ENCODE peak calls at places on chromosome 18, in four cellular contexts. One of them, this sample, is unnamed.

GRCh38 chr18:9106800-9107574 is 4.5 kb downstream of the NDUFV2 start:
- DNase-seq in ovary: no peak
- DNase-seq in ascending aorta: no peak
- DNase-seq in right lobe of liver: no peak
- DNase-seq in this sample: no peak

GRCh38 chr18:13136056-13136688 is 82.4 kb upstream of the LDLRAD4 start:
- DNase-seq in ovary: no peak
- DNase-seq in right lobe of liver: peak; percentile 35
- DNase-seq in ascending aorta: no peak
- DNase-seq in this sample: no peak

GRCh38 chr18:76565238-76566173 is 70.5 kb upstream of the ZNF516 start:
- DNase-seq in right lobe of liver: peak; percentile 55
- DNase-seq in ascending aorta: peak; percentile 87
- DNase-seq in ovary: peak; percentile 80
- DNase-seq in this sample: peak; percentile 67

GRCh38 chr18:61957801-61958516 is 65.2 kb upstream of the RNF152 start:
- DNase-seq in ascending aorta: no peak
- DNase-seq in right lobe of liver: no peak
- DNase-seq in ovary: no peak
- DNase-seq in this sample: no peak

GRCh38 chr18:48202899-48203260 is 206.3 kb downstream of the ZBTB7C start:
- DNase-seq in ascending aorta: no peak
- DNase-seq in right lobe of liver: no peak
- DNase-seq in ovary: no peak
- DNase-seq in this sample: no peak

GRCh38 chr18:51654441-51655326 is 457.2 kb upstream of the MEX3C start:
- DNase-seq in right lobe of liver: no peak
- DNase-seq in ascending aorta: no peak
- DNase-seq in ovary: no peak
- DNase-seq in this sample: no peak

GRCh38 chr18:26406854-26407517 is 141.4 kb downstream of the KCTD1 start:
- DNase-seq in ascending aorta: no peak
- DNase-seq in right lobe of liver: no peak
- DNase-seq in ovary: no peak
- DNase-seq in this sample: no peak

GRCh38 chr18:47800192-47800591 is 130.3 kb downstream of the SMAD2 start:
- DNase-seq in ovary: no peak
- DNase-seq in ascending aorta: no peak
- DNase-seq in right lobe of liver: no peak
- DNase-seq in this sample: no peak

GRCh38 chr18:47930086-47930843 is at the start of gene SMAD2:
- DNase-seq in ascending aorta: peak; percentile 89
- DNase-seq in ovary: peak; percentile 84
- DNase-seq in right lobe of liver: peak; percentile 91
- DNase-seq in this sample: peak; percentile 87

GRCh38 chr18:35732652-35733051 is 151.1 kb downstream of the GALNT1 start:
- DNase-seq in ascending aorta: no peak
- DNase-seq in right lobe of liver: no peak
- DNase-seq in ovary: no peak
- DNase-seq in this sample: no peak

GRCh38 chr18:31156831-31157763 is 5.6 kb downstream of the DSC1 start:
- DNase-seq in ovary: no peak
- DNase-seq in right lobe of liver: no peak
- DNase-seq in ascending aorta: no peak
- DNase-seq in this sample: no peak

GRCh38 chr18:28735731-28736130 is 558.8 kb upstream of the CDH2 start:
- DNase-seq in ascending aorta: no peak
- DNase-seq in right lobe of liver: no peak
- DNase-seq in ovary: no peak
- DNase-seq in this sample: no peak

GRCh38 chr18:13653746-13654455 is 72.5 kb downstream of the FAM210A start:
- DNase-seq in right lobe of liver: no peak
- DNase-seq in ascending aorta: no peak
- DNase-seq in ovary: no peak
- DNase-seq in this sample: no peak

GRCh38 chr18:354003-354402 is 86.2 kb upstream of the THOC1 start:
- DNase-seq in right lobe of liver: no peak
- DNase-seq in ascending aorta: no peak
- DNase-seq in ovary: no peak
- DNase-seq in this sample: no peak

GRCh38 chr18:68467966-68468365 is 246.9 kb downstream of the TMX3 start:
- DNase-seq in right lobe of liver: no peak
- DNase-seq in ovary: no peak
- DNase-seq in ascending aorta: no peak
- DNase-seq in this sample: no peak

GRCh38 chr18:79577451-79578395 is 101.9 kb upstream of the CTDP1 start:
- DNase-seq in right lobe of liver: peak; percentile 23
- DNase-seq in ovary: peak; percentile 75
- DNase-seq in ascending aorta: peak; percentile 61
- DNase-seq in this sample: no peak

GRCh38 chr18:32358075-32358474 is 112.6 kb downstream of the GAREM1 start:
- DNase-seq in ovary: no peak
- DNase-seq in right lobe of liver: no peak
- DNase-seq in ascending aorta: no peak
- DNase-seq in this sample: no peak

GRCh38 chr18:79975043-79975442 is 10.6 kb downstream of the HSBP1L1 start:
- DNase-seq in ascending aorta: no peak
- DNase-seq in ovary: no peak
- DNase-seq in right lobe of liver: no peak
- DNase-seq in this sample: no peak

GRCh38 chr18:35345460-35345921 is 1.3 kb upstream of the ZNF24 start:
- DNase-seq in ovary: no peak
- DNase-seq in right lobe of liver: no peak
- DNase-seq in ascending aorta: no peak
- DNase-seq in this sample: peak; percentile 24

GRCh38 chr18:48295586-48296311 is 113.4 kb downstream of the ZBTB7C start:
- DNase-seq in ovary: no peak
- DNase-seq in ascending aorta: peak; percentile 60
- DNase-seq in right lobe of liver: no peak
- DNase-seq in this sample: no peak

GRCh38 chr18:60075477-60075876 is 175.7 kb downstream of the PMAIP1 start:
- DNase-seq in ovary: no peak
- DNase-seq in right lobe of liver: no peak
- DNase-seq in ascending aorta: no peak
- DNase-seq in this sample: no peak

GRCh38 chr18:60872434-60872833 is 460.8 kb upstream of the CDH20 start:
- DNase-seq in ascending aorta: no peak
- DNase-seq in right lobe of liver: no peak
- DNase-seq in ovary: no peak
- DNase-seq in this sample: no peak

GRCh38 chr18:35127201-35127600 is 86.0 kb downstream of the MAPRE2 start:
- DNase-seq in ovary: no peak
- DNase-seq in ascending aorta: no peak
- DNase-seq in right lobe of liver: no peak
- DNase-seq in this sample: no peak

GRCh38 chr18:77671456-77672167 is 422.0 kb downstream of the GALR1 start:
- DNase-seq in ascending aorta: no peak
- DNase-seq in ovary: no peak
- DNase-seq in right lobe of liver: no peak
- DNase-seq in this sample: no peak

GRCh38 chr18:77000527-77000926 is 132.1 kb downstream of the MBP start:
- DNase-seq in ovary: peak; percentile 65
- DNase-seq in right lobe of liver: peak; percentile 62
- DNase-seq in ascending aorta: no peak
- DNase-seq in this sample: peak; percentile 50

GRCh38 chr18:644395-645004 is 13.0 kb upstream of the TYMS start:
- DNase-seq in right lobe of liver: no peak
- DNase-seq in ascending aorta: no peak
- DNase-seq in ovary: no peak
- DNase-seq in this sample: no peak

GRCh38 chr18:45787346-45787745 is 38.1 kb upstream of the SIGLEC15 start:
- DNase-seq in right lobe of liver: no peak
- DNase-seq in ascending aorta: no peak
- DNase-seq in ovary: no peak
- DNase-seq in this sample: no peak

GRCh38 chr18:8631265-8631664 is 22.0 kb downstream of the RAB12 start:
- DNase-seq in ascending aorta: no peak
- DNase-seq in ovary: no peak
- DNase-seq in right lobe of liver: no peak
- DNase-seq in this sample: no peak

GRCh38 chr18:56146565-56146964 is 491.8 kb downstream of the TXNL1 start:
- DNase-seq in ascending aorta: no peak
- DNase-seq in right lobe of liver: no peak
- DNase-seq in ovary: no peak
- DNase-seq in this sample: no peak

GRCh38 chr18:45686892-45687611 is 36.9 kb upstream of the SLC14A1 start:
- DNase-seq in ovary: no peak
- DNase-seq in right lobe of liver: no peak
- DNase-seq in ascending aorta: no peak
- DNase-seq in this sample: peak; percentile 18

GRCh38 chr18:73842795-73843394 is 304.7 kb downstream of the FBXO15 start:
- DNase-seq in right lobe of liver: peak; percentile 40
- DNase-seq in ascending aorta: no peak
- DNase-seq in ovary: no peak
- DNase-seq in this sample: peak; percentile 47

DNA sequence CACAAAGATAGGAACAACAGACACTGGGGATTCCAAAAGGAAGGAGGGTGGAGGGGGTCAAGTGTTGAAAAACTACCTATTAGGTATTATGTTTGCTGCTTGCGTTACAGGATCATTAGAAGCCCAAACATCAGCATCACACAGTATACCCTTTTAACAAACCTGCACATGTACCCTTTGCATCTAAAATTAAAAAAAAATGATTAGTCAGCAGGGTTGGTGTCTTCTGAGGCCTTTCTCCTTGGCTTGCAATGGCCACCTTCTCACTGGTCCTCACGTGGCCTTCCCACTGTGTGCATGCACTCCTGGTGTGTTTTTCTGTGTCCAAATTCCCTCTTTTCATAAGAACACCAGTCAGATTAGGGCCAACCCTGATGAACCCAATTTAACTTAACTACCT is 5.6 kb upstream of the IMPA2 start:
- DNase-seq in ascending aorta: no peak
- DNase-seq in right lobe of liver: no peak
- DNase-seq in ovary: no peak
- DNase-seq in this sample: no peak
- TF ChIP-seq CTCF in ascending aorta: no peak
- TF ChIP-seq CTCF in right lobe of liver: no peak
- TF ChIP-seq CTCF in ovary: no peak
- TF ChIP-seq CTCF in this sample: no peak

GRCh38 chr18:2845175-2845574 is 1.6 kb upstream of the EMILIN2 start:
- DNase-seq in ascending aorta: no peak
- DNase-seq in right lobe of liver: no peak
- DNase-seq in ovary: no peak
- DNase-seq in this sample: no peak
- H3K27ac ChIP-seq in ascending aorta: peak overlapping the region; percentile 79
- H3K27ac ChIP-seq in right lobe of liver: no peak overlapping the region
- H3K27ac ChIP-seq in ovary: no peak overlapping the region
- H3K27ac ChIP-seq in this sample: no peak overlapping the region

DNA sequence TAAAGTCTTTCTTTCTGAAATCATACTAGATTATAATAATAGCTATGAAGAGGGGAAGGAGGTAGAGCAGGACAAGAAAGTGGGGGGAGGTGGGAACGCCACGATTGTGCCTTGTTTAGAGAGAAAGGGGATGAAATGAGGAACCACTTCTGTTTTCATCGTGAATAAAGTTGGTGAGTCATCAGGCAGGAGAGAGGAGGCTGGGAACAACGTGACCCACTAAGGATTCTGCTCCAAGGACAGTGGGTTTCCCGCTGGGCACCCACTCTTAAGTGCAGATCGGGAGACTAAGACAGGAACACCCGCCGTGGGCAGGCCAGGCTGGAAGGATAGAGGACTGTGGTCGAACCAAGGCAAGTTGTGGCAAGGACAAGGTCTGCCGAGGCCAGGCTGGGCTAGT is 158.2 kb downstream of the L3MBTL4 start:
- DNase-seq in right lobe of liver: peak; percentile 26
- DNase-seq in ovary: peak; percentile 20
- DNase-seq in ascending aorta: no peak
- DNase-seq in this sample: no peak
- H3K4me1 ChIP-seq in right lobe of liver: no peaks in the 10 kb centered on the region
- H3K4me1 ChIP-seq in ovary: peaks cover 5% of the 10 kb centered on the region
- H3K4me1 ChIP-seq in ascending aorta: no peaks in the 10 kb centered on the region
- H3K4me1 ChIP-seq in this sample: peaks cover 27% of the 10 kb centered on the region

GRCh38 chr18:53028565-53028964 is 688.6 kb downstream of the DCC start:
- DNase-seq in ascending aorta: no peak
- DNase-seq in ovary: no peak
- DNase-seq in right lobe of liver: no peak
- DNase-seq in this sample: no peak
- TF ChIP-seq CTCF in ascending aorta: no peak
- TF ChIP-seq CTCF in ovary: no peak
- TF ChIP-seq CTCF in right lobe of liver: no peak
- TF ChIP-seq CTCF in this sample: no peak

DNA sequence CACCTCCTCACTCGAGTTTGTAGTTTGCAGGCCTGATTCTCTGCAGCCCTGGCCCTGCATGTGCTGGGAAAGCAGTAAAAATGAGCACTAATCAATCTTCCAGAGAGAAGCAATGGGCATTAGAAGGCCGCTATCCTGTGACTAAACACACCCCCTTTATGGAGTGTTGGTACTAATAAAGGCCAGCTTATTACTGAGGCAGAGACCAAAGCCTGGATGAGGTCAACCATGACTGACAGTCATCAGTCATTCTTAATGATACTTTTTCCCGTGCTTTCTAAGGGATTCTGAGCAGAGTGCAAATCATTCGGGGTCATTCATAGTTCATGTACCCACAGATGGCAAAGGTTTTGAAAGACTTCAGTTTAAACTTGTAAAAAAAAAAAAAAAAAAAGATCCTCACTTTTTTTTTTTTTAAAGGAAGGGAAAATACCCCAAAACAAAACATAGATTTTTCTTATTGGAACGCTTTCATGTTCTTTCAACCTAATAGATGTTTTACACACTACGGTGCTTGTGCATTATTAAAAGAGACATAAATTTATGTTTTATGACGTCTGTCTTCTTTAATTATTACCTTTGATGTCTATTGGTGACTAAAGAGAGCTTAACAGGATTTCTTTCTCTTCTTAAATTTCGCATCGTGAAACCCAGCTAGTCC is 13.2 kb downstream of the TSHZ1 start:
- DNase-seq in ascending aorta: no peak
- DNase-seq in right lobe of liver: no peak
- DNase-seq in ovary: no peak
- DNase-seq in this sample: no peak
- H3K27ac ChIP-seq in ascending aorta: no peak overlapping the region
- H3K27ac ChIP-seq in right lobe of liver: peak overlapping the region; percentile 77
- H3K27ac ChIP-seq in ovary: peak overlapping the region; percentile 17
- H3K27ac ChIP-seq in this sample: peak overlapping the region; percentile 39

DNA sequence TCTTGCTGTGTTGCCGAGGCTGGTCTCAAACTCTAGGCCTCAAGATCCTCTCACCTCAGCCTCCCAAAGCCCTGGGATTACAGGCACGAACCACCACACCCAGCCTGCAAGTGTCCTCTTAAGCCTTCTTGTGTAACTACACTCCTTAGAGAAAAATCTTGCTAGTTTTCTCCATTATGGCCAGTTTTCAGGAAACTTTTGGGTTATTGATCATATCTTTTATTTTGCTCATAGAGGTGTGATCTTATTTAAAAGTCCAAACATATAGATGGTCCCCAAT is 2.4 kb downstream of the SOCS6 start:
- DNase-seq in ascending aorta: no peak
- DNase-seq in ovary: no peak
- DNase-seq in right lobe of liver: no peak
- DNase-seq in this sample: no peak
- H3K4me1 ChIP-seq in ascending aorta: peaks cover 8% of the 10 kb centered on the region
- H3K4me1 ChIP-seq in ovary: peaks cover 15% of the 10 kb centered on the region
- H3K4me1 ChIP-seq in right lobe of liver: no peaks in the 10 kb centered on the region
- H3K4me1 ChIP-seq in this sample: peaks cover 45% of the 10 kb centered on the region

This sample was measured in body of pancreas.